ENCODE peak calls at places on chromosomes 2 and 18, in four cellular contexts. One of them, this sample, is unnamed.

GRCh38 chr2:239298126-239298804 is 102.6 kb downstream of the HDAC4 start:
- DNase-seq in stimulated activated CD8-positive, alpha-beta memory T cell treated with anti-CD3 and anti-CD28 coated beads, Interleukin-7, amount 100 ng/mL, for 24 hours: no peak
- DNase-seq in substantia nigra: no peak
- DNase-seq in non-pigmented ciliary epithelial cell: no peak
- DNase-seq in this sample: no peak

GRCh38 chr18:13269599-13270011 is 51.0 kb downstream of the LDLRAD4 start:
- DNase-seq in non-pigmented ciliary epithelial cell: no peak
- DNase-seq in stimulated activated CD8-positive, alpha-beta memory T cell treated with anti-CD3 and anti-CD28 coated beads, Interleukin-7, amount 100 ng/mL, for 24 hours: no peak
- DNase-seq in substantia nigra: no peak
- DNase-seq in this sample: no peak

GRCh38 chr18:4264347-4264791 is 190.7 kb downstream of the DLGAP1 start:
- DNase-seq in substantia nigra: no peak
- DNase-seq in stimulated activated CD8-positive, alpha-beta memory T cell treated with anti-CD3 and anti-CD28 coated beads, Interleukin-7, amount 100 ng/mL, for 24 hours: no peak
- DNase-seq in non-pigmented ciliary epithelial cell: no peak
- DNase-seq in this sample: no peak

GRCh38 chr18:79899609-79900435 is 51.6 kb downstream of the SLC66A2 start:
- DNase-seq in substantia nigra: no peak
- DNase-seq in stimulated activated CD8-positive, alpha-beta memory T cell treated with anti-CD3 and anti-CD28 coated beads, Interleukin-7, amount 100 ng/mL, for 24 hours: no peak
- DNase-seq in non-pigmented ciliary epithelial cell: no peak
- DNase-seq in this sample: no peak

GRCh38 chr2:151808258-151809072 is 19.8 kb downstream of the ARL5A start:
- DNase-seq in non-pigmented ciliary epithelial cell: no peak
- DNase-seq in substantia nigra: no peak
- DNase-seq in stimulated activated CD8-positive, alpha-beta memory T cell treated with anti-CD3 and anti-CD28 coated beads, Interleukin-7, amount 100 ng/mL, for 24 hours: no peak
- DNase-seq in this sample: peak; percentile 35

GRCh38 chr2:51219468-51219867 is 187.5 kb upstream of the NRXN1 start:
- DNase-seq in non-pigmented ciliary epithelial cell: peak; percentile 35
- DNase-seq in stimulated activated CD8-positive, alpha-beta memory T cell treated with anti-CD3 and anti-CD28 coated beads, Interleukin-7, amount 100 ng/mL, for 24 hours: no peak
- DNase-seq in substantia nigra: no peak
- DNase-seq in this sample: no peak

GRCh38 chr18:21901423-21901822 is 160.8 kb downstream of the MIB1 start:
- DNase-seq in non-pigmented ciliary epithelial cell: no peak
- DNase-seq in stimulated activated CD8-positive, alpha-beta memory T cell treated with anti-CD3 and anti-CD28 coated beads, Interleukin-7, amount 100 ng/mL, for 24 hours: no peak
- DNase-seq in substantia nigra: no peak
- DNase-seq in this sample: no peak

GRCh38 chr18:33469699-33470098 is 29.2 kb upstream of the CCDC178 start:
- DNase-seq in non-pigmented ciliary epithelial cell: peak; percentile 41
- DNase-seq in stimulated activated CD8-positive, alpha-beta memory T cell treated with anti-CD3 and anti-CD28 coated beads, Interleukin-7, amount 100 ng/mL, for 24 hours: no peak
- DNase-seq in substantia nigra: no peak
- DNase-seq in this sample: no peak

This sample was measured in SK-N-SH.